ENCODE peak calls at places on chromosomes 12 and 14, in eight cellular contexts. One of them, this sample, is unnamed.

GRCh38 chr12:56046027-56046780 is 4.5 kb downstream of the RPS26 start:
- DNase-seq in PC-9: no peak
- DNase-seq in MCF 10A: no peak
- DNase-seq in CD8-positive, alpha-beta T cell: no peak
- DNase-seq in nephron progenitor cell: no peak
- DNase-seq in endothelial cell: no peak
- DNase-seq in AG10803: no peak
- DNase-seq in fibroblast of the aortic adventitia: no peak
- DNase-seq in this sample: peak

GRCh38 chr14:98868846-98869245 is 403.2 kb downstream of the BCL11B start:
- DNase-seq in endothelial cell: no peak
- DNase-seq in AG10803: no peak
- DNase-seq in fibroblast of the aortic adventitia: no peak
- DNase-seq in CD8-positive, alpha-beta T cell: no peak
- DNase-seq in nephron progenitor cell: no peak
- DNase-seq in MCF 10A: no peak
- DNase-seq in PC-9: no peak
- DNase-seq in this sample: no peak

GRCh38 chr14:20019257-20019865 is at the start of gene OR4K14:
- DNase-seq in nephron progenitor cell: no peak
- DNase-seq in CD8-positive, alpha-beta T cell: no peak
- DNase-seq in fibroblast of the aortic adventitia: no peak
- DNase-seq in AG10803: no peak
- DNase-seq in endothelial cell: no peak
- DNase-seq in MCF 10A: no peak
- DNase-seq in PC-9: no peak
- DNase-seq in this sample: no peak

GRCh38 chr14:73829526-73830431 is 21.9 kb upstream of the PTGR2 start:
- DNase-seq in PC-9: peak
- DNase-seq in CD8-positive, alpha-beta T cell: peak
- DNase-seq in fibroblast of the aortic adventitia: peak
- DNase-seq in endothelial cell: no peak
- DNase-seq in AG10803: peak
- DNase-seq in MCF 10A: peak
- DNase-seq in nephron progenitor cell: no peak
- DNase-seq in this sample: peak

GRCh38 chr12:105878964-105879363 is 259.8 kb downstream of the NUAK1 start:
- DNase-seq in PC-9: no peak
- DNase-seq in CD8-positive, alpha-beta T cell: no peak
- DNase-seq in endothelial cell: no peak
- DNase-seq in AG10803: no peak
- DNase-seq in MCF 10A: no peak
- DNase-seq in fibroblast of the aortic adventitia: no peak
- DNase-seq in nephron progenitor cell: no peak
- DNase-seq in this sample: peak

GRCh38 chr12:53320352-53321195 is 836 bp downstream of the AAAS start:
- DNase-seq in PC-9: no peak
- DNase-seq in CD8-positive, alpha-beta T cell: no peak
- DNase-seq in endothelial cell: no peak
- DNase-seq in AG10803: peak
- DNase-seq in MCF 10A: no peak
- DNase-seq in nephron progenitor cell: no peak
- DNase-seq in fibroblast of the aortic adventitia: no peak
- DNase-seq in this sample: peak

GRCh38 chr14:24362241-24362960 is 5.6 kb upstream of the NFATC4 start:
- DNase-seq in AG10803: peak
- DNase-seq in endothelial cell: no peak
- DNase-seq in CD8-positive, alpha-beta T cell: no peak
- DNase-seq in fibroblast of the aortic adventitia: no peak
- DNase-seq in MCF 10A: no peak
- DNase-seq in PC-9: no peak
- DNase-seq in nephron progenitor cell: no peak
- DNase-seq in this sample: peak

GRCh38 chr12:101490286-101490920 is 15.3 kb downstream of the SPIC start:
- DNase-seq in AG10803: no peak
- DNase-seq in PC-9: peak
- DNase-seq in nephron progenitor cell: peak
- DNase-seq in CD8-positive, alpha-beta T cell: no peak
- DNase-seq in endothelial cell: peak
- DNase-seq in MCF 10A: peak
- DNase-seq in fibroblast of the aortic adventitia: no peak
- DNase-seq in this sample: no peak

GRCh38 chr14:50082784-50083466 is 33.4 kb downstream of the VCPKMT start:
- DNase-seq in CD8-positive, alpha-beta T cell: peak
- DNase-seq in nephron progenitor cell: no peak
- DNase-seq in endothelial cell: no peak
- DNase-seq in AG10803: no peak
- DNase-seq in PC-9: no peak
- DNase-seq in MCF 10A: no peak
- DNase-seq in fibroblast of the aortic adventitia: no peak
- DNase-seq in this sample: no peak

GRCh38 chr12:52949413-52950331 is 754 bp downstream of the KRT18 start:
- DNase-seq in MCF 10A: peak
- DNase-seq in AG10803: peak
- DNase-seq in fibroblast of the aortic adventitia: peak
- DNase-seq in nephron progenitor cell: peak
- DNase-seq in PC-9: peak
- DNase-seq in CD8-positive, alpha-beta T cell: no peak
- DNase-seq in endothelial cell: peak
- DNase-seq in this sample: peak

GRCh38 chr14:20177433-20177974 is 13.2 kb upstream of the OR11G2 start:
- DNase-seq in AG10803: no peak
- DNase-seq in nephron progenitor cell: no peak
- DNase-seq in fibroblast of the aortic adventitia: no peak
- DNase-seq in CD8-positive, alpha-beta T cell: no peak
- DNase-seq in PC-9: no peak
- DNase-seq in MCF 10A: no peak
- DNase-seq in endothelial cell: no peak
- DNase-seq in this sample: no peak

GRCh38 chr12:111748195-111748803 is 18.4 kb upstream of the ALDH2 start:
- DNase-seq in endothelial cell: no peak
- DNase-seq in nephron progenitor cell: no peak
- DNase-seq in fibroblast of the aortic adventitia: no peak
- DNase-seq in AG10803: no peak
- DNase-seq in PC-9: no peak
- DNase-seq in MCF 10A: no peak
- DNase-seq in CD8-positive, alpha-beta T cell: no peak
- DNase-seq in this sample: no peak

GRCh38 chr12:89225401-89225800 is 126.9 kb downstream of the DUSP6 start:
- DNase-seq in endothelial cell: no peak
- DNase-seq in fibroblast of the aortic adventitia: peak
- DNase-seq in MCF 10A: peak
- DNase-seq in AG10803: peak
- DNase-seq in nephron progenitor cell: no peak
- DNase-seq in CD8-positive, alpha-beta T cell: peak
- DNase-seq in PC-9: peak
- DNase-seq in this sample: peak

GRCh38 chr12:55931780-55932545 is 1.0 kb downstream of the DGKA start:
- DNase-seq in AG10803: peak
- DNase-seq in CD8-positive, alpha-beta T cell: no peak
- DNase-seq in PC-9: peak
- DNase-seq in nephron progenitor cell: peak
- DNase-seq in MCF 10A: no peak
- DNase-seq in fibroblast of the aortic adventitia: peak
- DNase-seq in endothelial cell: peak
- DNase-seq in this sample: no peak

GRCh38 chr12:131101703-131102492 is 148.2 kb downstream of the ADGRD1 start:
- DNase-seq in fibroblast of the aortic adventitia: no peak
- DNase-seq in endothelial cell: no peak
- DNase-seq in nephron progenitor cell: no peak
- DNase-seq in PC-9: no peak
- DNase-seq in AG10803: no peak
- DNase-seq in MCF 10A: no peak
- DNase-seq in CD8-positive, alpha-beta T cell: no peak
- DNase-seq in this sample: no peak

GRCh38 chr12:42663621-42664020 is 74.1 kb upstream of the PRICKLE1 start:
- DNase-seq in nephron progenitor cell: no peak
- DNase-seq in PC-9: no peak
- DNase-seq in CD8-positive, alpha-beta T cell: no peak
- DNase-seq in AG10803: no peak
- DNase-seq in endothelial cell: no peak
- DNase-seq in MCF 10A: no peak
- DNase-seq in fibroblast of the aortic adventitia: no peak
- DNase-seq in this sample: no peak

DNA sequence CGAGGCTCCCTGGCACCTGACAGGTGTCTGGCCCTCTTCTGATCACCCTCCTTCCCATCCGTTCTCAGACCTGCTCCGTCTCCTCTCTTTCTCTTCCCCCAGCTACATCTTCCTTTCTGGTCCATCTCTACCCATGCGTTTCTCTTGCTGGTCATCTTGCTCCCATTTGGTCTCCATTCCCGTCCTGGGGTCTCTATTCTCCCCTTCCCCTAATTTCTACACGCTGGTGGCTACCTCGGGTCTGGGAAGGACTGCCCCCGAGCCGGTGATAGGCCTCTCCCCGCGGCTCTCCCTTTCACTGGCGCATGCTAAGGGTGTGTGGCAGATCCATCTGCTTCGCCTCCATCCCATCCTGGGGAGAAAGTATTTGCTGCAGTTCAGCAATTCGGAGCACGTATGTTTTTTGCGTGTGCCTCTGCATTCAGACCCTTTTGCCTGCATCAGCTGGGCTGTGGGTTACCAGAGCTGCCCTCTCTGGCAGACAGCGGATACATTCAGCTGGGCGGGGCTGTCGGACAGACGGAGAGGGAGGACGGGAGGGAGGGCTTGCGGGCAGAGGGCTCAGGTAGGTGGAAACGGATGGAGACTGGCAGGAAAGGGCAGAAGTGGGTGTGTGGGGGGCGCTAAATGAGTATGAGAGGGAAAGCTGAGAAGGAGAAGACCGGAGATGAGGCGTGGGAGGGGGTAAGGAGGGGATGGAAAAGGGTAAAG is 775 bp downstream of the CLSTN3 start:
- DNase-seq in PC-9: peak
- DNase-seq in MCF 10A: no peak
- DNase-seq in endothelial cell: peak
- DNase-seq in nephron progenitor cell: peak
- DNase-seq in CD8-positive, alpha-beta T cell: peak
- DNase-seq in fibroblast of the aortic adventitia: peak
- DNase-seq in AG10803: peak
- DNase-seq in this sample: peak
- TF ChIP-seq CTCF in PC-9: no peak
- TF ChIP-seq CTCF in MCF 10A: no peak
- TF ChIP-seq CTCF in endothelial cell: no peak
- TF ChIP-seq CTCF in nephron progenitor cell: no peak
- TF ChIP-seq CTCF in CD8-positive, alpha-beta T cell: no peak
- TF ChIP-seq CTCF in fibroblast of the aortic adventitia: no peak
- TF ChIP-seq CTCF in AG10803: no peak
- TF ChIP-seq CTCF in this sample: no peak

DNA sequence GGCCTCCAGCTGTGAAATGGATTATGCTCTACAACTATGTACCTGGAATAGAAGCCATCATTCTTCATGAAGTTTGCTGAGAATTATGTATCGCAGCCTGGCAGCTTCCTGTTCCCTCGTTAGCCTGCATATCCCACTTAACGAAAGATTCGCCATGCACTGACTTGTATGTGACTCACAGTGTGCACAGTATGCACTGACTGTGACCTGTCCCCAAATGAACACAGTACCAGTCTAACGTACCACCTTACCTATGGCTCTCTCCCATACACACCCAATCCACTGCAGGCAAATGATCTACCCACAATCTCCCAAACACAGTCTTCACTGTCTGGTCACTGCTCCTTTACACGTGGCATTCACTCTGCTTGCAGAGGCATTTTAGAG is 163.5 kb upstream of the EEA1 start:
- DNase-seq in CD8-positive, alpha-beta T cell: no peak
- DNase-seq in AG10803: no peak
- DNase-seq in nephron progenitor cell: no peak
- DNase-seq in PC-9: no peak
- DNase-seq in fibroblast of the aortic adventitia: no peak
- DNase-seq in endothelial cell: no peak
- DNase-seq in MCF 10A: no peak
- DNase-seq in this sample: no peak
- TF ChIP-seq CTCF in CD8-positive, alpha-beta T cell: no peak
- TF ChIP-seq CTCF in AG10803: no peak
- TF ChIP-seq CTCF in nephron progenitor cell: no peak
- TF ChIP-seq CTCF in PC-9: no peak
- TF ChIP-seq CTCF in fibroblast of the aortic adventitia: no peak
- TF ChIP-seq CTCF in endothelial cell: no peak
- TF ChIP-seq CTCF in MCF 10A: no peak
- TF ChIP-seq CTCF in this sample: no peak

DNA sequence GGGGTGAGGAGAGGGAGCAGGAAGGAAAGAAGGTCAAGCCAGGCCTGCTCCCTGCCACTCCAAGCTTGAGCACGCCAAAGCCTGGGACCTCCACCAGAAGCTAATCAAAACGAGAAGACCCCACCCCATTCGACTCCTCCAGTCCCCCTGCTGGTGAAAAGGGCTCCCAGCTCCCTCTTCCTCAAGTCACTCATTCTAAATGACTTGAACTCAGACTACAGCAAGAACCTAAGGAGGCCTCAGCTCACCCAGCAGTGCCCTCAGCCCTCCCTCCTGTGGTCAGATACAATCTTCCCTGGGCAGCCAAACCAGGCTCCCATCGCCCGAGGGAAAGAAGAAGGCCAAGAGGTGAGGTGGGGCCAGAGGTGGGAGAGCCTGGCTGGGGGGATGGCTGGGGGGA is 17.4 kb downstream of the HDAC7 start:
- DNase-seq in CD8-positive, alpha-beta T cell: no peak
- DNase-seq in AG10803: no peak
- DNase-seq in endothelial cell: no peak
- DNase-seq in nephron progenitor cell: no peak
- DNase-seq in PC-9: peak
- DNase-seq in fibroblast of the aortic adventitia: no peak
- DNase-seq in MCF 10A: no peak
- DNase-seq in this sample: no peak
- TF ChIP-seq CTCF in CD8-positive, alpha-beta T cell: peak
- TF ChIP-seq CTCF in AG10803: peak
- TF ChIP-seq CTCF in endothelial cell: peak
- TF ChIP-seq CTCF in nephron progenitor cell: peak
- TF ChIP-seq CTCF in PC-9: peak
- TF ChIP-seq CTCF in fibroblast of the aortic adventitia: peak
- TF ChIP-seq CTCF in MCF 10A: peak
- TF ChIP-seq CTCF in this sample: peak

DNA sequence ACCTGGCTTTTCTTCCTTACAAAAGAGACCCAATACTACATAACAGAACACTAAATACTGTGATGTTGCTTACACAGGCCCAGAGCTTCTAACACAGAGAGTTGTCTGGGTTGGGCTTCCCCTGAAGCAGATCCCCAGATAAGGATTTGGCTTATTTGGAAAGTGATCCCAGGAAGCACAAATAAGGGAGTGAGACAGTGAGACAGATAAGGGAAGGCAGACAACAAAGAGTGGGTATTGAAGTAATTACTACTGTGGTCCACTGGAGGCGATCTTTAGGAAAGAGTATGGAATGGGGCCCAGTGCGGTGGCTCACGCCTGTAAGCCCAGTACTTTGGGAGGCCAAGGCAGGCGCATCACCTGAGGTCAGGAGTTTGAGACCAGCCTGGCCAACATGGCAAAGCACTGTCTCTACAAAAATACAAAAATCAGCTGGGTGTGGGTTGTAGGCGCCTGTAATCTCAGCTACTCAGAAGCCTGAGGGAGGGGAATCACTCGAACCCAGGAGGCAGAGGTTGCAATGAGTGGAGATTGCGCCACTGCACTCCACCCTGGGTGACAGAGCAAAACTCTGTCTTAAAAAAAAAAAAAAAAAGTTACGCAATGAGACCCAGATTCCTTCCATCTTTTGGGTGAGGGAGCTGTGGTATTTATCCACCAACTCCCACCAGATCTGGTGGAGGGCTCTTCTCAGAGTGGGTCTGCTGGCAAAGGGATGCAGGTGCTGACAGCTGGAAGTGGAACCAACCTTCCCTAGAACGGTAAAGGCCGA is 10.2 kb upstream of the C12orf43 start:
- DNase-seq in MCF 10A: no peak
- DNase-seq in nephron progenitor cell: no peak
- DNase-seq in PC-9: no peak
- DNase-seq in endothelial cell: no peak
- DNase-seq in fibroblast of the aortic adventitia: no peak
- DNase-seq in AG10803: no peak
- DNase-seq in CD8-positive, alpha-beta T cell: no peak
- DNase-seq in this sample: no peak
- TF ChIP-seq CTCF in MCF 10A: no peak
- TF ChIP-seq CTCF in nephron progenitor cell: no peak
- TF ChIP-seq CTCF in PC-9: no peak
- TF ChIP-seq CTCF in endothelial cell: no peak
- TF ChIP-seq CTCF in fibroblast of the aortic adventitia: peak
- TF ChIP-seq CTCF in AG10803: no peak
- TF ChIP-seq CTCF in CD8-positive, alpha-beta T cell: no peak
- TF ChIP-seq CTCF in this sample: peak

This sample was measured in HFFc6.